ENCODE peak calls at places on chromosomes 1 and 21, in six cellular contexts. O is RWPE2, J is mucosa of descending colon, E is lower lobe of right lung, U is astrocyte, R is fibroblast of lung. D is an unnamed sample. For H3K9me3, the result is how much of the 10 kb centered on the place peaks cover.

GRCh38 chr1:101360506-101360905 is 123.7 kb downstream of the S1PR1 start:
- DNase-seq in U (no peak), R (peak), O (no peak), J (no peak), E (no peak), D (no peak)

GRCh38 chr1:230465701-230466100 is 39.6 kb upstream of the PGBD5 start:
- DNase-seq in U (no peak), O (no peak), J (no peak), R (no peak), E (no peak), D (no peak)

GRCh38 chr1:219560856-219561255 is 52.0 kb downstream of the ZC3H11B start:
- DNase-seq in O (no peak), E (no peak), R (no peak), U (no peak), J (no peak), D (no peak)

GRCh38 chr1:219120625-219121544 is 52.8 kb upstream of the LYPLAL1 start:
- DNase-seq in R (peak), E (no peak), O (no peak), U (peak), J (no peak), D (no peak)

GRCh38 chr1:159923203-159924024 is 1.9 kb downstream of the TAGLN2 start:
- DNase-seq in O (no peak), R (peak), E (peak), U (peak), J (peak), D (peak)

GRCh38 chr1:211331011-211331709 is 4.5 kb downstream of the TRAF5 start:
- DNase-seq in E (no peak), R (peak), J (no peak), O (no peak), U (peak), D (no peak)

GRCh38 chr1:22747021-22747734 is 36.5 kb downstream of the EPHB2 start:
- DNase-seq in R (peak), E (no peak), J (no peak), U (peak), O (peak), D (no peak)

GRCh38 chr1:56639210-56639609 is 5.9 kb upstream of the PRKAA2 start:
- DNase-seq in J (no peak), E (no peak), R (peak), U (peak), O (no peak), D (no peak)

DNA sequence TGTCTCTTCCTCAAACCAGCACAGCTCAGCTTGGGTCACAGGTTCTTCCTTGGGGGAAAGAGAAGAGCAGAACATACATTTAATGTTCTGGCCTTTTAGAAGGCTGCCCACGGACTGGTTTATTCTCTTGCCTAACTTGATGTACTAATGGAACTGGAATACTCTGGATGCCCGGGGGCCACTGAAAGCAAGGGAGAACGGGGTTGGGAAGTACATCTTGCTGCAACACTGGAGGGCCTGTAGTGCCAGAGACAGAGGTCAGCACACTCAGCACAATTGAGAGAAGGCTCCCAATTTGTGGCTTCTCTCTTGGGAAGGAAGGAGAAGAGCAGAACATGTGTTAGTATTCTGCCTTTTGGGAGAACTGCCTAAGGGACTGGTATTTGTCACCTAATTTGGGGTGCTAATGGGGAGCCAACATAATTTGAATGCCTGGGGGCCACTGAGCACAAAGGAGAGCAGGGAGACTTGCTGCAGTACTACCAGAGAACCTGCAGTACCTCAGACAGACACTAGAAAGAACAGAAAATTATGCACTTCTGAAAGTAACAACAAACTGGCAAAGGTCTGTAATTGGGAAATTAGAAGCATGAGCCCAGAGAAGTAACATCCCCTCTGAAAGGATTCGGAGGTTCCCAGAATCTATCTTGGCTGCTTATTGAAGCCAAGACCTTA is 14.1 kb downstream of the ZNF691 start:
- DNase-seq in R (no peak), U (no peak), E (no peak), J (no peak), O (no peak), D (no peak)
- H3K9me3 ChIP-seq in R (under half), U (under half), E (under half), J (under half), O (under half), D (under half)

DNA sequence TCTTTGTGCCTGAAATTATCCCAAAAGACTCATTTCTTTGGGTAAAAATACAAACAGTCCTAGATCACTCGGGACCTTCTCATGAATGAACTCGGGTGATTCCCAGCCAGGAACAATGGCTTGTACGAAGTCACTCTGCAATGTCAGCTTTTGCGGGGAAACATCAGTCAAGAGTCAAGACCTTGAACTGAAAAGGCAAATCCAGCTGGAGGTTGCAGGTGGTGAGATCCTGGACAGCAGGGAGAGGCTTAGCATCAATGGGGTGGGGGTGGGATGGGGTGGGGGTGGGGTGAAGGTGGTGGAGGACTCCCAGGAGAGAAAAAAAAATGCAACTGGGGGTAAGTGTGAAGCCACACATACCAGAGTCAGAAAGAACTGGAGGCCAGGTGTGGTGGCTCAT is 115.0 kb upstream of the SLC25A33 start:
- DNase-seq in O (no peak), E (no peak), U (no peak), R (no peak), J (no peak), D (no peak)
- H3K9me3 ChIP-seq in O (under half), E (under half), U (under half), R (under half), J (under half), D (under half)

DNA sequence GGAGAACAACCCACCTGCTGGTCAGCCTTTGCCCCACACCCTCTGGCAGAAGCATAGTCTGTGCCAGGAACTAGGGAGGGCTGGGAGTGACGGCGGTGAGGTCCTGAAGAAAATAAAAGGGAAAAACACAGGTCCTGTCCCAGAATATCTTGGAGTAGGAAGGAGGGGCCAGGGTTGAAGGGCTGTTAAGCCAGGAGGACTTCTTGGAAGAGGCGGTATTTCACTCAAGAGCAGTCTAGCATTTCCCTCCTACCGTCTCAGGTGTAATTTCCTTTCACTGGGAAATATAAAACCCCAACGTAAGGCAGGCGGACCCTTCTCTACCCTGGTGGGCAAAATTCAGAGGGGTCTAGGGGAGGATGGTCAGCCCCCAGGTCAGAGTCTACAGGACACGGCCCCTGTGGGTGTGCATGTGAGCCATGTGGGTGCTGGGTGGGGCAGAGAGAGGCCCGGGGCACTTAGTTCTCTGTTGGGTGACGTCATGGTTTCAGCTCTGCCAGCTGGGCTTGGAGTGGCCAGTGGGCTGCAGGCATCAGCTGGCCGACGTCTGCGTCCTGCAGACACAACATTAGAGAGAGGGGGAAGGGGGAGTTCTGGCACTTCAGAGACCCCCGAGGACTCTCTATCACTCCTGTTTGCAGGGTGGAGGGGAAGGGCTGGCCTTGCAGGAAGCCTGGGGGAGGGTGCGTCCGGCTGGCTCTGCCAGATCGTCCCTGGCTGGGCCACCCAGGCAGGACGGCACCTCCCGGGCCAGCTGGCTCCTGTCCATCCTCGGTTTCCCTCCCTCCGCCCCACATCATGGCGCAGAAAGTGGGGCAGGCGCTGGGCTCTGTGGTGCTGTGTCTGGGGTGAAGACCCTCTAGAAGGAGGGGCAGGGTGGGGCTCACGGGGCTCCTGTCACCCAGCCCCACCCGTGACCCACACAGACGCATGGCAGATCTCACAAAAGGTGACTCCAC is 73.0 kb upstream of the TTC34 start:
- DNase-seq in O (no peak), R (no peak), E (no peak), J (no peak), U (no peak), D (no peak)
- H3K9me3 ChIP-seq in O (under half), R (under half), E (under half), J (under half), U (under half), D (under half)

GRCh38 chr21:45306832-45307571 is 19.3 kb upstream of the POFUT2 start:
- DNase-seq in U (peak), J (no peak), O (peak), E (peak), R (peak), D (no peak)

GRCh38 chr21:45305831-45306230 is 18.1 kb upstream of the POFUT2 start:
- DNase-seq in E (peak), O (peak), U (peak), R (peak), J (no peak), D (no peak)

GRCh38 chr21:45308211-45309068 is 20.7 kb upstream of the POFUT2 start:
- DNase-seq in O (peak), E (peak), J (no peak), U (peak), R (peak), D (no peak)

GRCh38 chr21:45304945-45305344 is 17.2 kb upstream of the POFUT2 start:
- DNase-seq in R (peak), E (peak), J (no peak), U (no peak), O (peak), D (no peak)

DNA sequence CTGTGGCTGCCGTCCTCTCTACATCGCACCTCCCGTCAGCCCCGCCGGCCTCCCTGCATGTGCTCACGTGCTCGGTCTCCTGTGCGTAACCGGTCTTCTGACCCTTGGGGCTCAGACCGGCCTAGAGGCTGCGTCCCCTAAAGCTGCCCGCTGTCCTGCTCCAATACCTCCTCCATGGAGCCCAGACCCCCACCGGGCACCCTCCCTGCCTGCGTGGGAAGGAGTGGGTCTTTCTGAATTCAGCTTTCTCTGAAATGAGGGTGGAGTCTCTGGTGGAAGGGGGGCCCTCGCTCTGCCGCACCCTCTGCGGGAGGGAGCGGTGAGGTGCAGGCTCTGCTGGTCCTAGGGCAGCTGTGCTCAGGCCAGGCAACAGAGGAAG is 18.7 kb upstream of the POFUT2 start:
- DNase-seq in O (peak), J (no peak), E (peak), R (no peak), U (no peak), D (no peak)
- H3K9me3 ChIP-seq in O (under half), J (under half), E (under half), R (under half), U (under half), D (under half)

GRCh38 chr1:152884506-152884905 is 6.4 kb downstream of the SMCP start:
- DNase-seq in R (no peak), U (no peak), E (no peak), O (no peak), J (no peak), D (no peak)

GRCh38 chr1:152884966-152885624 is 7.0 kb downstream of the SMCP start:
- DNase-seq in U (peak), E (no peak), J (no peak), R (peak), O (no peak), D (no peak)

GRCh38 chr1:152884085-152884484 is 6.0 kb downstream of the SMCP start:
- DNase-seq in U (no peak), J (no peak), E (no peak), R (no peak), O (no peak), D (no peak)

GRCh38 chr1:152886758-152887409 is 8.8 kb downstream of the SMCP start:
- DNase-seq in J (no peak), U (no peak), O (no peak), E (no peak), R (no peak), D (no peak)

DNA sequence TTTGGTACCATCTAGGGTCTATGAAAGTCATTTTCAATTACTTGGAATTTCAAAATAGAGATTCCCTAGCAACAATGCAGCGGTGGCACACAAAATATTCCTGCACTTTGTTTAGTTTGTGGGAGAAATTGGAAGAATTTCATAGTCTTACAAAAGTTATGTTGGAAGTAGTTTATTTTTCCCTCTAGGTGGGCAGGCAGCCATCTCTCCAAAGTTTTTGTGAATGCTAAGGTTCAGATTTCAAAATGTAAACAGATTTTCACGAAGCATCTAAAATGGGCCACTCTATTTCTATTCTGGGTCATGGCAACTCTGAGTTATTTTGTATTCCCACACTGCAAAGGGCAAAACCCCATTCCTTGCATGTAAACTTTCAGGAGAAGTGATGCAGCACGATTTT is 8.0 kb downstream of the SMCP start:
- DNase-seq in U (peak), O (no peak), R (peak), E (no peak), J (no peak), D (no peak)
- H3K9me3 ChIP-seq in U (under half), O (under half), R (under half), E (under half), J (under half), D (under half)

GRCh38 chr1:4053160-4053748 is 153.2 kb upstream of the C1orf174 start:
- DNase-seq in E (no peak), J (no peak), U (no peak), O (peak), R (no peak), D (no peak)

GRCh38 chr1:4055677-4055967 is 155.6 kb upstream of the C1orf174 start:
- DNase-seq in U (no peak), J (no peak), R (no peak), O (no peak), E (no peak), D (no peak)

GRCh38 chr1:4054957-4055676 is 155.0 kb upstream of the C1orf174 start:
- DNase-seq in O (peak), R (no peak), J (no peak), U (no peak), E (no peak), D (no peak)

GRCh38 chr1:4052657-4053056 is 152.6 kb upstream of the C1orf174 start:
- DNase-seq in E (no peak), U (no peak), R (no peak), O (no peak), J (no peak), D (no peak)

GRCh38 chr1:4053774-4054173 is 153.7 kb upstream of the C1orf174 start:
- DNase-seq in R (no peak), J (no peak), U (no peak), O (no peak), E (no peak), D (no peak)
- H3K9me3 ChIP-seq in R (under half), J (under half), U (under half), O (under half), E (under half), D (under half)

GRCh38 chr1:5881526-5882222 is 110.6 kb downstream of the NPHP4 start:
- DNase-seq in U (peak), J (no peak), O (no peak), R (peak), E (peak), D (no peak)
- H3K9me3 ChIP-seq in U (under half), J (under half), O (under half), R (under half), E (under half), D (under half)

DNA sequence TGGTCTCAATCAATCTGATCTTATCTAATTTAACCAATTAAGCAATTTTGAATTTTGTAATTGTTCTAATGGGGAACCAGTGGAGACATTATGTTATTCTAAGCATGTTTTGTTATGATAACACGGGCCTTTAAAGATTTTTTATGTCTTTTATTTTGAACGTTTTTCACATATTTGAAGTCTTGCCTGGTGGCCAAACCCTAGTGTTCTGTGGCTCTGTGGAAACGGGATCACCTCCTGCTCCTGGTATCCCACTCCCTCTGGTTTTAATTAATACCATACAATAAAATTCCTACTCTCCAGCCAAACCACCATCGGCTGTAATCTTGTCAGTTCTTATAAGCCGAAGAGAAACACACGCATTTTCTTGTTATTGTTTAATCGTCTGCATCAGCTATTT is 22.9 kb upstream of the LMO4 start:
- DNase-seq in J (no peak), E (no peak), O (no peak), R (peak), U (peak), D (no peak)
- H3K9me3 ChIP-seq in J (under half), E (under half), O (under half), R (under half), U (under half), D (under half)